ENCODE peak calls at places on chromosome 9, in eight cellular contexts. Z is GM20000, F is tibial artery, D is heart left ventricle, Y is progenitor cell of endocrine pancreas, U is fibroblast of the aortic adventitia, O is transverse colon, R is GM13977. C is an unnamed sample.

GRCh38 chr9:80492221-80492620 is 920.5 kb downstream of the TLE4 start:
- DNase-seq in Z (no peak), F (no peak), D (no peak), Y (no peak), U (no peak), O (no peak), R (no peak), C (no peak)

GRCh38 chr9:113621309-113621791 is 157.8 kb downstream of the RGS3 start:
- DNase-seq in Z (no peak), F (peak), D (peak), Y (no peak), U (peak), O (peak), R (no peak), C (peak)

GRCh38 chr9:89879276-89879675 is 274.5 kb downstream of the GADD45G start:
- DNase-seq in Z (no peak), F (no peak), D (no peak), Y (no peak), U (no peak), O (no peak), R (no peak), C (no peak)

GRCh38 chr9:101417389-101417788 is 18.2 kb downstream of the ALDOB start:
- DNase-seq in Z (no peak), F (no peak), D (no peak), Y (no peak), U (no peak), O (no peak), R (no peak), C (no peak)

GRCh38 chr9:83236029-83236696 is 173.2 kb upstream of the RASEF start:
- DNase-seq in Z (no peak), F (no peak), D (no peak), Y (no peak), U (no peak), O (no peak), R (no peak), C (no peak)

GRCh38 chr9:107422189-107422802 is 67.3 kb downstream of the KLF4 start:
- DNase-seq in Z (peak), F (peak), D (peak), Y (peak), U (peak), O (peak), R (peak), C (peak)

GRCh38 chr9:131119600-131119999 is 5.8 kb upstream of the NUP214 start:
- DNase-seq in Z (no peak), F (no peak), D (no peak), Y (no peak), U (no peak), O (no peak), R (no peak), C (no peak)

GRCh38 chr9:121686930-121687541 is 35.6 kb downstream of the DAB2IP start:
- DNase-seq in Z (peak), F (peak), D (peak), Y (peak), U (peak), O (peak), R (peak), C (peak)

GRCh38 chr9:26460624-26461023 is 432.0 kb downstream of the CAAP1 start:
- DNase-seq in Z (no peak), F (no peak), D (no peak), Y (no peak), U (no peak), O (no peak), R (no peak), C (no peak)

GRCh38 chr9:5900622-5901021 is 9.9 kb downstream of the MLANA start:
- DNase-seq in Z (no peak), F (no peak), D (no peak), Y (no peak), U (no peak), O (no peak), R (no peak), C (no peak)

GRCh38 chr9:106682420-106682819 is 180.5 kb upstream of the ZNF462 start:
- DNase-seq in Z (no peak), F (no peak), D (no peak), Y (no peak), U (no peak), O (no peak), R (no peak), C (no peak)

GRCh38 chr9:68507098-68507795 is 33.4 kb downstream of the TMEM252 start:
- DNase-seq in Z (peak), F (no peak), D (no peak), Y (no peak), U (peak), O (no peak), R (peak), C (no peak)

GRCh38 chr9:133730994-133731715 is 7.0 kb downstream of the SARDH start:
- DNase-seq in Z (no peak), F (no peak), D (no peak), Y (peak), U (no peak), O (no peak), R (no peak), C (no peak)

GRCh38 chr9:73151653-73152382 is at the start of gene ANXA1:
- DNase-seq in Z (no peak), F (no peak), D (no peak), Y (no peak), U (peak), O (no peak), R (no peak), C (no peak)

GRCh38 chr9:133943781-133944745 is 48.1 kb downstream of the VAV2 start:
- DNase-seq in Z (no peak), F (no peak), D (peak), Y (no peak), U (no peak), O (no peak), R (no peak), C (no peak)

GRCh38 chr9:27856054-27856453 is 282.8 kb upstream of the C9orf72 start:
- DNase-seq in Z (no peak), F (no peak), D (no peak), Y (no peak), U (no peak), O (no peak), R (no peak), C (no peak)

GRCh38 chr9:93098236-93098946 is 2.4 kb downstream of the CARD19 start:
- DNase-seq in Z (no peak), F (peak), D (peak), Y (no peak), U (peak), O (peak), R (no peak), C (no peak)

GRCh38 chr9:131237311-131237710 is 39.0 kb downstream of the FAM78A start:
- DNase-seq in Z (no peak), F (no peak), D (no peak), Y (no peak), U (no peak), O (no peak), R (no peak), C (no peak)

GRCh38 chr9:136311433-136312375 is 7.8 kb upstream of the CCDC187 start:
- DNase-seq in Z (no peak), F (no peak), D (no peak), Y (no peak), U (no peak), O (peak), R (peak), C (no peak)

GRCh38 chr9:107142896-107143603 is 140.0 kb upstream of the RAD23B start:
- DNase-seq in Z (no peak), F (no peak), D (no peak), Y (no peak), U (peak), O (peak), R (no peak), C (no peak)

GRCh38 chr9:123478160-123478559 is 122.2 kb downstream of the CRB2 start:
- DNase-seq in Z (no peak), F (no peak), D (no peak), Y (no peak), U (no peak), O (no peak), R (no peak), C (no peak)

GRCh38 chr9:121275781-121276658 is 8.1 kb downstream of the GSN start:
- DNase-seq in Z (no peak), F (no peak), D (no peak), Y (no peak), U (peak), O (no peak), R (no peak), C (no peak)

GRCh38 chr9:96177719-96178028 is 124.3 kb downstream of the HSD17B3 start:
- DNase-seq in Z (no peak), F (no peak), D (no peak), Y (no peak), U (no peak), O (no peak), R (no peak), C (no peak)

GRCh38 chr9:880725-881124 is 39.2 kb downstream of the DMRT1 start:
- DNase-seq in Z (peak), F (no peak), D (no peak), Y (no peak), U (no peak), O (no peak), R (no peak), C (no peak)

GRCh38 chr9:69486498-69486897 is 161.5 kb downstream of the ENTREP1 start:
- DNase-seq in Z (no peak), F (no peak), D (no peak), Y (no peak), U (no peak), O (no peak), R (no peak), C (no peak)

GRCh38 chr9:2962471-2963172 is 118.7 kb upstream of the PUM3 start:
- DNase-seq in Z (no peak), F (no peak), D (no peak), Y (no peak), U (no peak), O (no peak), R (no peak), C (no peak)

GRCh38 chr9:29691758-29692407 is 2118.6 kb upstream of the C9orf72 start:
- DNase-seq in Z (peak), F (no peak), D (no peak), Y (no peak), U (peak), O (no peak), R (peak), C (peak)

GRCh38 chr9:125558453-125559084 is 148.4 kb downstream of the MAPKAP1 start:
- DNase-seq in Z (peak), F (peak), D (no peak), Y (peak), U (peak), O (peak), R (peak), C (peak)

GRCh38 chr9:132350861-132351315 is 3.9 kb downstream of the SETX start:
- DNase-seq in Z (peak), F (no peak), D (no peak), Y (no peak), U (peak), O (no peak), R (peak), C (no peak)

GRCh38 chr9:124621371-124622328 is 114.5 kb upstream of the NR5A1 start:
- DNase-seq in Z (no peak), F (no peak), D (no peak), Y (no peak), U (peak), O (no peak), R (no peak), C (no peak)

GRCh38 chr9:98117984-98118639 is 910 bp downstream of the TRIM14 start:
- DNase-seq in Z (peak), F (no peak), D (no peak), Y (no peak), U (no peak), O (peak), R (peak), C (no peak)
- TF ChIP-seq CTCF in Z (peak), F (no peak), D (no peak), Y (no peak), U (no peak), O (no peak), R (peak), C (no peak)

GRCh38 chr9:76155361-76155760 is 238.9 kb downstream of the RFK start:
- DNase-seq in Z (no peak), F (no peak), D (no peak), Y (no peak), U (no peak), O (no peak), R (no peak), C (no peak)
- TF ChIP-seq CTCF in Z (no peak), F (no peak), D (no peak), Y (no peak), U (no peak), O (no peak), R (no peak), C (no peak)

DNA sequence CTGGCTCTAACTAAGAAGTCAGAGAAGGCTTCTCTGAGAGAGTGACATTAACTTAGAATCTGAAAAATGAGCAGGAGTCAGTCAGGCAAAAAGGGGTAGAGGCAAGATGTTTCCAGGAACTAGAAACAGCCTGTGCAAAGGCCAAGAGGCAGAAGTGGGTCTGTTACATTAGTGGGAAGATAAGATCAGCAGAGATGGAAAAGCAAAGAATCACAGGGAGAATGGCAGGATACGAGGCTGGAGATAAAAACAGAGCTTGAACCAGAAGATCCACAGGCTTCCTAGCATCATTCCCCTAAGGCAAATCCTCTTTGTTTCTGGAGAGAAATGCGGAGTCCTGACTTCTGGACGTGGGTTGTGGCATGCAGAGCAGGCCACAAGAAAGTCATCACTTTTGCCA is 27.4 kb downstream of the ASTN2 start:
- DNase-seq in Z (no peak), F (no peak), D (no peak), Y (no peak), U (no peak), O (no peak), R (no peak), C (no peak)
- TF ChIP-seq CTCF in Z (no peak), F (no peak), D (no peak), Y (no peak), U (no peak), O (no peak), R (no peak), C (no peak)

GRCh38 chr9:137592767-137593166 is 2.5 kb upstream of the ZMYND19 start:
- DNase-seq in Z (no peak), F (no peak), D (no peak), Y (no peak), U (no peak), O (no peak), R (no peak), C (no peak)

GRCh38 chr9:137590123-137590468 is 216 bp downstream of the ZMYND19 start:
- DNase-seq in Z (no peak), F (no peak), D (no peak), Y (no peak), U (no peak), O (no peak), R (no peak), C (no peak)

GRCh38 chr9:137589441-137590122 is 730 bp downstream of the ZMYND19 start:
- DNase-seq in Z (peak), F (no peak), D (no peak), Y (no peak), U (no peak), O (no peak), R (no peak), C (peak)

GRCh38 chr9:137588891-137589290 is 1.4 kb downstream of the ZMYND19 start:
- DNase-seq in Z (no peak), F (no peak), D (no peak), Y (no peak), U (no peak), O (no peak), R (no peak), C (no peak)

GRCh38 chr9:137590469-137591383 is at the start of gene ZMYND19:
- DNase-seq in Z (peak), F (peak), D (peak), Y (peak), U (peak), O (peak), R (peak), C (peak)
- TF ChIP-seq CTCF in Z (no peak), F (peak), D (no peak), Y (no peak), U (peak), O (no peak), R (no peak), C (no peak)

DNA sequence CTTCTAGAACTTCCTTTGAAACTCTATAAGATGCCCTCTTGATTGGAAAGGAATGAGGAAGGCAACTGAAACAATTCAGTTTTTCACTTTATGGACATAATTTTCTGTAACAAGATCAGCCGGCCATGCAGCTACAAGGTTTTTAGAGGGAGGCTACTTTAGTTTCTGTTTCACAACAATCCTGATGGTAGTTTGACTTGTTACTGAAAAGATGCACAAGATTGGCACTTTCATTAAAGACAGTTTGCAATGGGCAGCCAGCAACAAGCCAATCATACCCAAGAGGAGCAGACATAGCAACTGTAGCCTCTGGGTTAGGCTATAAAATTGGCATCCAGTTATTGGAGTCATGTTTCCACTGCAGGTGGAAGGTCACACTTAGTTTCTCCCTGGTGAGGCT is 74.3 kb upstream of the TGFBR1 start:
- DNase-seq in Z (no peak), F (no peak), D (no peak), Y (no peak), U (no peak), O (no peak), R (no peak), C (no peak)
- TF ChIP-seq CTCF in Z (no peak), F (no peak), D (no peak), Y (no peak), U (no peak), O (no peak), R (no peak), C (no peak)

GRCh38 chr9:129868033-129868395 is 32.8 kb downstream of the USP20 start:
- DNase-seq in Z (no peak), F (no peak), D (no peak), Y (no peak), U (no peak), O (no peak), R (no peak), C (no peak)

GRCh38 chr9:129868571-129869486 is 33.6 kb downstream of the USP20 start:
- DNase-seq in Z (no peak), F (no peak), D (peak), Y (no peak), U (no peak), O (peak), R (no peak), C (no peak)

GRCh38 chr9:129865668-129866320 is 30.5 kb downstream of the USP20 start:
- DNase-seq in Z (no peak), F (no peak), D (no peak), Y (no peak), U (no peak), O (no peak), R (no peak), C (no peak)

GRCh38 chr9:129866373-129867137 is 31.3 kb downstream of the USP20 start:
- DNase-seq in Z (no peak), F (no peak), D (no peak), Y (no peak), U (no peak), O (no peak), R (no peak), C (no peak)

DNA sequence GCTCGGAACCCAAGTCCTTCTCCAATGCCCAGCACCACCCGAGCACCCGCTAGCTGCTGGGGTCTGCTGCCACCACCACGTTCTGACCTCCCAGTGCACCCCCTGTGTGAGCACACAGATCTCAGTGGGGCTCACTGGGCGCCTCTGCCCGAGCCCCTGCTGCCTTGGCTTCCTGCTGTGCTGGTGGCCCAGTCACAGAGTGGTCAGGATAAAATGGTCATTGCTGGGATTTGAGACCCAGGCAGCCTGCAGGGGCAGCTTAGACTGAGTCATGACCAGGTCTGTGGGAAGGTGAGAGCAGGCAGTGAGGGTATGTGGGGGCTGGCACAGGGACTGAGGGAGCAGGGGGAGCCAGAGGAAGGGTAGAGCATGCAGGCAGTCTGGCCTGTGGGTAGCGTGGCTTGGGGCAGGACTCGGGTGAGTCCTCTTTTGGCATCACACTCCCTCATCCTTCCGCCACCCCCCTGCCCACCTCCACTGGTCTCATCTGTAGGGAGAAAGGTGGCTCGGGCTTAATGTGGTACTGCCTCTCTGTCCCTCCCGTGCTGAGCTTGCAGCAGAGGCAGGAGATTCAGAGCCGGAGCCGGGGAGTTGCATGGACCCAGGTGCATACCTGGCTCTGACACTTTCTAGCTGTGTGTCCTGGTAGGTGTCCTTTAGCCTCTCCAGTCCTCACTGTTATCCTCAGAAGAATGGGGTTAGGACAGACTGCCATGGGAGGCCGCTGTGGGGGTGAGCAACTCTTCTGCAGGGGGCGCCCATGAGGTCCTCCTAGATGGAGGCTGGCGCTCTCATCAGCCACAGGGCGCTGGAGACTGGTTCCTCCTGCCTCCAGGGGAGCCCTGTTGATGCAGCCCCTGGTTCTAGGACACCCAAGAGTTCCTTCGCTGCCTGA is 32.1 kb downstream of the USP20 start:
- DNase-seq in Z (no peak), F (no peak), D (no peak), Y (no peak), U (no peak), O (no peak), R (no peak), C (no peak)
- TF ChIP-seq CTCF in Z (no peak), F (no peak), D (no peak), Y (no peak), U (no peak), O (no peak), R (no peak), C (no peak)

GRCh38 chr9:137460363-137461315 is 1.5 kb upstream of the NSMF start:
- DNase-seq in Z (no peak), F (peak), D (peak), Y (no peak), U (no peak), O (no peak), R (no peak), C (no peak)
- TF ChIP-seq CTCF in Z (no peak), F (no peak), D (no peak), Y (no peak), U (no peak), O (no peak), R (no peak), C (no peak)